ENCODE peak calls at places on chromosomes 2 and 18, in ten cellular contexts. U, V, T, Q, R, M, W, F, O and Y are unnamed samples.

GRCh38 chr2:176464886-176465564 is 195.8 kb downstream of the MTX2 start:
- DNase-seq in U (no peak), V (peak; percentile 41), T (no peak), Q (no peak), R (no peak), M (no peak), W (no peak), F (peak; percentile 57), O (no peak), Y (peak; percentile 31)

GRCh38 chr2:138515084-138515483 is 13.5 kb downstream of the SPOPL start:
- DNase-seq in U (no peak), V (no peak), T (no peak), Q (no peak), R (no peak), M (no peak), W (no peak), F (no peak), O (no peak), Y (no peak)

GRCh38 chr2:46158661-46159060 is 138.5 kb upstream of the EPAS1 start:
- DNase-seq in U (no peak), V (no peak), T (no peak), Q (no peak), R (no peak), M (no peak), W (no peak), F (no peak), O (no peak), Y (no peak)

GRCh38 chr2:239144713-239144999 is 256.2 kb downstream of the HDAC4 start:
- DNase-seq in U (no peak), V (no peak), T (no peak), Q (no peak), R (no peak), M (no peak), W (no peak), F (no peak), O (no peak), Y (no peak)

GRCh38 chr18:33733376-33733775 is 155.4 kb downstream of the ASXL3 start:
- DNase-seq in U (no peak), V (no peak), T (no peak), Q (no peak), R (no peak), M (no peak), W (no peak), F (no peak), O (no peak), Y (no peak)

GRCh38 chr2:11123001-11123809 is 32.1 kb upstream of the SLC66A3 start:
- DNase-seq in U (no peak), V (no peak), T (no peak), Q (no peak), R (no peak), M (no peak), W (peak; percentile 39), F (no peak), O (no peak), Y (no peak)

GRCh38 chr18:45745817-45746461 is 22.0 kb downstream of the SLC14A1 start:
- DNase-seq in U (no peak), V (no peak), T (no peak), Q (no peak), R (no peak), M (no peak), W (no peak), F (no peak), O (no peak), Y (no peak)

GRCh38 chr18:56185126-56185525 is 453.3 kb downstream of the TXNL1 start:
- DNase-seq in U (no peak), V (no peak), T (no peak), Q (no peak), R (no peak), M (no peak), W (no peak), F (no peak), O (no peak), Y (no peak)

GRCh38 chr2:37168217-37168981 is 11.6 kb upstream of the EIF2AK2 start:
- DNase-seq in U (no peak), V (peak; percentile 34), T (peak; percentile 21), Q (peak; percentile 45), R (peak; percentile 61), M (no peak), W (peak; percentile 53), F (no peak), O (peak; percentile 40), Y (peak; percentile 54)

GRCh38 chr2:174106736-174107135 is 141.6 kb upstream of the SP3 start:
- DNase-seq in U (no peak), V (no peak), T (no peak), Q (no peak), R (no peak), M (no peak), W (no peak), F (no peak), O (no peak), Y (no peak)

GRCh38 chr2:160522951-160523700 is 29.5 kb upstream of the RBMS1 start:
- DNase-seq in U (no peak), V (no peak), T (no peak), Q (no peak), R (no peak), M (no peak), W (no peak), F (no peak), O (peak; percentile 73), Y (peak; percentile 19)

GRCh38 chr18:50428531-50429206 is 53.8 kb downstream of the SKA1 start:
- DNase-seq in U (no peak), V (no peak), T (no peak), Q (no peak), R (no peak), M (no peak), W (no peak), F (no peak), O (no peak), Y (no peak)

GRCh38 chr2:241953324-241953851 is 83.9 kb downstream of the RTP5 start:
- DNase-seq in U (no peak), V (no peak), T (no peak), Q (no peak), R (no peak), M (no peak), W (no peak), F (no peak), O (no peak), Y (no peak)

GRCh38 chr2:42903821-42904575 is 111.6 kb upstream of the HAAO start:
- DNase-seq in U (no peak), V (no peak), T (no peak), Q (no peak), R (no peak), M (no peak), W (no peak), F (peak; percentile 74), O (no peak), Y (no peak)

GRCh38 chr2:86283461-86284030 is 53.9 kb downstream of the REEP1 start:
- DNase-seq in U (no peak), V (no peak), T (no peak), Q (no peak), R (no peak), M (no peak), W (no peak), F (no peak), O (no peak), Y (no peak)

GRCh38 chr2:147482590-147483292 is 362.1 kb upstream of the ACVR2A start:
- DNase-seq in U (no peak), V (no peak), T (no peak), Q (no peak), R (no peak), M (no peak), W (no peak), F (no peak), O (no peak), Y (no peak)

GRCh38 chr2:3785220-3785889 is 82.0 kb downstream of the DCDC2C start:
- DNase-seq in U (no peak), V (no peak), T (no peak), Q (no peak), R (no peak), M (no peak), W (no peak), F (no peak), O (no peak), Y (peak; percentile 5)

GRCh38 chr2:72722492-72723090 is 103.2 kb downstream of the EXOC6B start:
- DNase-seq in U (no peak), V (no peak), T (no peak), Q (no peak), R (no peak), M (no peak), W (peak; percentile 51), F (no peak), O (peak; percentile 55), Y (peak; percentile 46)